ENCODE peak calls at places on chromosomes 12 and 14, in seven cellular contexts. E is HepG2, N is K562, I is SK-N-SH, G is HCT116, H is H1, J is GM12878. V is an unnamed sample. For H3K4me1, the result is how much of the 10 kb centered on the place peaks cover.

GRCh38 chr12:106030210-106031175 is 108.3 kb downstream of the NUAK1 start:
- DNase-seq in E (no peak), N (no peak), I (peak), G (no peak), H (no peak), J (no peak), V (no peak)

GRCh38 chr12:80218925-80219714 is 119.8 kb downstream of the OTOGL start:
- DNase-seq in E (peak), N (no peak), I (no peak), G (no peak), H (no peak), J (no peak), V (no peak)

GRCh38 chr12:72286526-72286925 is 14.4 kb downstream of the TRHDE start:
- DNase-seq in E (no peak), N (no peak), I (no peak), G (no peak), H (no peak), J (no peak), V (no peak)

GRCh38 chr12:8609061-8609570 is 3.5 kb downstream of the AICDA start:
- DNase-seq in E (peak), N (no peak), I (peak), G (peak), H (no peak), J (no peak), V (peak)

GRCh38 chr12:62689042-62689839 is 222.6 kb downstream of the MON2 start:
- DNase-seq in E (no peak), N (no peak), I (no peak), G (no peak), H (no peak), J (no peak), V (no peak)

GRCh38 chr12:6605425-6606330 is 1.5 kb downstream of the CHD4 start:
- DNase-seq in E (no peak), N (no peak), I (peak), G (no peak), H (peak), J (no peak), V (no peak)

GRCh38 chr12:102479099-102479887 is 1.1 kb downstream of the IGF1 start:
- DNase-seq in E (no peak), N (no peak), I (no peak), G (no peak), H (no peak), J (peak), V (no peak)

GRCh38 chr12:48420031-48420775 is 52.2 kb upstream of the ANP32D start:
- DNase-seq in E (no peak), N (no peak), I (no peak), G (no peak), H (no peak), J (no peak), V (no peak)

GRCh38 chr14:68106456-68106855 is 286.9 kb downstream of the RAD51B start:
- DNase-seq in E (no peak), N (no peak), I (no peak), G (no peak), H (no peak), J (no peak), V (no peak)

GRCh38 chr12:110012137-110012536 is 12.9 kb downstream of the ANKRD13A start:
- DNase-seq in E (peak), N (no peak), I (no peak), G (no peak), H (no peak), J (no peak), V (no peak)

GRCh38 chr12:46370380-46370734 is 2.2 kb downstream of the SLC38A2 start:
- DNase-seq in E (no peak), N (no peak), I (no peak), G (no peak), H (no peak), J (no peak), V (no peak)

GRCh38 chr12:114213055-114213561 is 192.8 kb downstream of the TBX5 start:
- DNase-seq in E (no peak), N (peak), I (no peak), G (no peak), H (no peak), J (no peak), V (no peak)

GRCh38 chr14:92475451-92476187 is 38.0 kb upstream of the RIN3 start:
- DNase-seq in E (peak), N (no peak), I (no peak), G (no peak), H (peak), J (no peak), V (no peak)

GRCh38 chr12:6345319-6346071 is 3.6 kb upstream of the TNFRSF1A start:
- DNase-seq in E (peak), N (peak), I (no peak), G (peak), H (no peak), J (no peak), V (no peak)

GRCh38 chr12:122853582-122854245 is 18.5 kb downstream of the HIP1R start:
- DNase-seq in E (no peak), N (no peak), I (peak), G (no peak), H (no peak), J (no peak), V (no peak)

GRCh38 chr12:51751657-51752056 is 96.9 kb downstream of the FIGNL2 start:
- DNase-seq in E (no peak), N (no peak), I (no peak), G (no peak), H (no peak), J (no peak), V (no peak)

GRCh38 chr14:101474563-101475467 is 86.5 kb upstream of the DIO3 start:
- DNase-seq in E (no peak), N (no peak), I (no peak), G (no peak), H (no peak), J (no peak), V (no peak)

GRCh38 chr12:20507061-20507460 is 138.7 kb downstream of the PDE3A start:
- DNase-seq in E (no peak), N (no peak), I (no peak), G (no peak), H (no peak), J (no peak), V (no peak)

GRCh38 chr14:61677469-61677868 is 17.8 kb upstream of the HIF1A start:
- DNase-seq in E (no peak), N (no peak), I (no peak), G (no peak), H (no peak), J (no peak), V (no peak)

GRCh38 chr12:114272071-114272470 is 133.9 kb downstream of the TBX5 start:
- DNase-seq in E (no peak), N (no peak), I (no peak), G (no peak), H (no peak), J (no peak), V (no peak)

GRCh38 chr14:105473677-105474477 is 744 bp upstream of the CRIP2 start:
- DNase-seq in E (peak), N (peak), I (peak), G (peak), H (peak), J (no peak), V (peak)
- H3K4me1 ChIP-seq in E (under half), N (half or more), I (half or more), G (under half), H (under half), J (under half), V (under half)

GRCh38 chr12:28456934-28457710 is 266.9 kb downstream of the CCDC91 start:
- DNase-seq in E (no peak), N (no peak), I (no peak), G (no peak), H (no peak), J (no peak), V (no peak)

GRCh38 chr12:28457785-28458184 is 267.5 kb downstream of the CCDC91 start:
- DNase-seq in E (no peak), N (no peak), I (no peak), G (no peak), H (no peak), J (no peak), V (no peak)

GRCh38 chr12:28459481-28459880 is 269.2 kb downstream of the CCDC91 start:
- DNase-seq in E (peak), N (no peak), I (no peak), G (no peak), H (no peak), J (no peak), V (no peak)

GRCh38 chr12:28463396-28463795 is 273.1 kb downstream of the CCDC91 start:
- DNase-seq in E (no peak), N (no peak), I (no peak), G (no peak), H (no peak), J (no peak), V (no peak)

GRCh38 chr12:28460420-28461130 is 270.3 kb downstream of the CCDC91 start:
- DNase-seq in E (no peak), N (no peak), I (no peak), G (no peak), H (no peak), J (peak), V (peak)
- H3K4me3 ChIP-seq in E (no peak), N (no peak), I (no peak), G (no peak), H (no peak), J (no peak), V (no peak)

DNA sequence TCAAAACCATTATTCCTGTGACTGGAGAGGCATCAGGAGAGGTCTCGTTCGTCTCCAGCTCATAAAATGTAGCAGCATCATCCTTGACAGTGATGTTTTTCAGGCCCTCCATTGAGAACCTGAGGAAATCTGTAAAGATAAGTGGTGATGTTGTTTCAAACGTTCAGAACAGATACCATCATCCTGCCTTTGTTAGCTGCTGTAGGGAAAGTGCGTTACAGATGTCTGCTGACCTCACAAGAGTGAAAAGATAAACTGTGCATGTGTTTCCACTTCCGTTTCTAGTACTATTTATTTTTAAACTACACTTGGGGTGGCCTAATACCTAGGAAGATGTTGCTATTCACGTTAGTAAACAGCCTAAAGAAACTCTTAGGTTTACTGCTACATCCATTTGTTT is 28.4 kb downstream of the BCL2L14 start:
- DNase-seq in E (no peak), N (no peak), I (peak), G (no peak), H (no peak), J (no peak), V (no peak)
- TF ChIP-seq YY1 in E (no peak), N (no peak), I (no peak), G (no peak), H (no peak), J (no peak), V (no peak)

GRCh38 chr12:96383371-96383770 is 16.9 kb downstream of the CDK17 start:
- DNase-seq in E (no peak), N (no peak), I (no peak), G (no peak), H (no peak), J (no peak), V (no peak)

GRCh38 chr12:96375841-96376249 is 24.4 kb downstream of the CDK17 start:
- DNase-seq in E (no peak), N (peak), I (no peak), G (no peak), H (no peak), J (peak), V (no peak)

GRCh38 chr12:96375173-96375572 is 25.1 kb downstream of the CDK17 start:
- DNase-seq in E (no peak), N (no peak), I (no peak), G (no peak), H (no peak), J (no peak), V (no peak)

GRCh38 chr12:96376865-96377264 is 23.4 kb downstream of the CDK17 start:
- DNase-seq in E (no peak), N (no peak), I (no peak), G (no peak), H (no peak), J (no peak), V (no peak)

DNA sequence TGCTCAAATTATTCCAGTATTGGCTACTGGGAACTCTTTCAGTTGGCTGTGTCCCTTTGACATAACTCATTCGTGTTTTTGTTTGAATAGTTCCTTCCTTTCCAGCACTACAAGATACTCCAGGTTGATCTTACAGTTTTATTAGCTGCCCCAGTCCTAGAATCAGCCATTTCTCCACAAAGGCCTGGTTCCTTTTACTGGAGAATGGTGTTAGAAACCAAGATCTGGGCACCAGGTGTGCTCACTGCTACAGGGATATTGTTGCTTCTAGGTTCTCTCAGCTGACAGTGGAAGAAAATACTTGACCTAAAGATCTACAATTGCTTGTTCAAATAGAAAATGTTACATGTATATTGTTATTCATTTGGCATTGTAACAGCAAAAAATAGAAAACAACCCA is 21.9 kb downstream of the CDK17 start:
- DNase-seq in E (no peak), N (no peak), I (no peak), G (no peak), H (no peak), J (no peak), V (no peak)
- H3K4me1 ChIP-seq in E (under half), N (under half), I (under half), G (under half), H (under half), J (under half), V (under half)